ENCODE peak calls at places on chromosomes 13 and 19, in ten cellular contexts. W is HAP-1; P is NCI-H2171 treated with DMSO at 0.1 percent for 48 hours; B is midbrain; L is GM19239; O is NB4; A is HEK293T; X is effector CD4-positive, alpha-beta T cell; S is AG09309; H is NCI-H510A treated with DMSO at 0.1 percent for 48 hours. E is an unnamed sample.

GRCh38 chr13:28754698-28755545 is 36.2 kb upstream of the SLC46A3 start:
- DNase-seq in B (no peak), W (no peak), P (no peak), H (peak), O (peak), L (no peak), X (no peak), A (no peak), S (no peak), E (no peak)

GRCh38 chr19:49488046-49488862 is 846 bp downstream of the RPL13A start:
- DNase-seq in O (no peak), S (no peak), L (no peak), X (no peak), A (no peak), H (no peak), B (no peak), P (no peak), W (no peak), E (no peak)

GRCh38 chr19:3224346-3225325 is at the start of gene CELF5:
- DNase-seq in P (peak), W (peak), B (peak), L (peak), X (peak), H (peak), O (peak), A (peak), S (no peak), E (no peak)

GRCh38 chr13:102018716-102019115 is 383.1 kb downstream of the FGF14 start:
- DNase-seq in H (no peak), B (no peak), O (no peak), S (no peak), W (no peak), P (no peak), X (no peak), A (no peak), L (no peak), E (no peak)

GRCh38 chr19:29614046-29614445 is 8.0 kb downstream of the POP4 start:
- DNase-seq in A (no peak), X (no peak), O (no peak), S (no peak), L (no peak), B (no peak), P (no peak), W (no peak), H (no peak), E (no peak)

GRCh38 chr13:102598061-102598460 is 1.3 kb downstream of the TPP2 start:
- DNase-seq in L (no peak), H (no peak), B (no peak), S (no peak), A (no peak), O (no peak), W (no peak), X (no peak), P (peak), E (no peak)

GRCh38 chr19:39342647-39343305 is 555 bp downstream of the SAMD4B start:
- DNase-seq in P (no peak), H (no peak), O (no peak), X (no peak), B (no peak), W (no peak), S (no peak), L (no peak), A (no peak), E (no peak)

GRCh38 chr19:305240-306150 is 14.3 kb upstream of the PLPP2 start:
- DNase-seq in S (no peak), O (no peak), X (no peak), B (no peak), H (no peak), P (no peak), W (no peak), L (no peak), A (no peak), E (no peak)

GRCh38 chr19:56765107-56765506 is 75.4 kb downstream of the PEG3 start:
- DNase-seq in A (no peak), O (no peak), W (no peak), S (no peak), L (no peak), B (peak), X (no peak), P (no peak), H (no peak), E (no peak)

GRCh38 chr19:6602729-6603114 is 11.8 kb upstream of the CD70 start:
- DNase-seq in B (no peak), L (no peak), O (no peak), W (no peak), X (no peak), H (no peak), A (no peak), P (no peak), S (peak), E (no peak)

GRCh38 chr19:16888629-16889371 is at the start of gene F2RL3:
- DNase-seq in L (peak), B (no peak), O (peak), P (no peak), H (peak), S (no peak), A (no peak), X (no peak), W (no peak), E (no peak)

GRCh38 chr19:5669212-5669611 is 11.1 kb downstream of the MICOS13 start:
- DNase-seq in B (no peak), S (no peak), L (no peak), A (no peak), H (no peak), W (no peak), O (no peak), P (no peak), X (no peak), E (no peak)

GRCh38 chr19:40565910-40566495 is 10.7 kb upstream of the SHKBP1 start:
- DNase-seq in S (no peak), H (no peak), L (no peak), W (no peak), X (no peak), P (no peak), A (no peak), O (no peak), B (no peak), E (no peak)